ENCODE peak calls at places on chromosomes 1 and 21, in nine cellular contexts. W, G, U, L, I, Y, D, J and F are unnamed samples.

GRCh38 chr1:1291023-1291528 is 10.8 kb downstream of the SCNN1D start:
- DNase-seq in L (no peak), U (no peak), I (no peak), G (no peak), J (no peak), W (no peak), D (no peak), Y (no peak), F (no peak)

GRCh38 chr1:53137729-53138128 is 4.7 kb downstream of the SLC1A7 start:
- DNase-seq in W (no peak), G (no peak), I (no peak), U (no peak), J (no peak), D (no peak), Y (no peak), L (no peak), F (no peak)

GRCh38 chr1:203629509-203630082 is 3.0 kb downstream of the ATP2B4 start:
- DNase-seq in J (peak), L (peak), G (peak), U (no peak), I (no peak), Y (peak), D (no peak), W (peak), F (peak)

GRCh38 chr1:53087332-53088285 is 25.6 kb downstream of the PODN start:
- DNase-seq in J (no peak), U (no peak), Y (no peak), I (no peak), G (no peak), W (peak), D (no peak), L (peak), F (no peak)

GRCh38 chr1:245469734-245470133 is 314.9 kb downstream of the KIF26B start:
- DNase-seq in U (no peak), L (no peak), Y (no peak), I (no peak), W (no peak), J (no peak), D (peak), G (no peak), F (no peak)

GRCh38 chr1:228298471-228298870 is 90.6 kb downstream of the OBSCN start:
- DNase-seq in J (no peak), W (no peak), G (no peak), L (no peak), I (no peak), U (no peak), D (no peak), Y (no peak), F (peak)

GRCh38 chr1:7679873-7680790 is 91.0 kb upstream of the VAMP3 start:
- DNase-seq in D (peak), J (no peak), W (peak), G (peak), U (no peak), L (peak), Y (peak), I (no peak), F (no peak)

GRCh38 chr1:165073402-165074007 is 283.0 kb downstream of the LMX1A start:
- DNase-seq in Y (no peak), J (no peak), U (no peak), G (peak), W (no peak), L (peak), D (peak), I (no peak), F (no peak)

GRCh38 chr1:36553591-36554417 is 71.1 kb upstream of the CSF3R start:
- DNase-seq in I (peak), W (peak), L (peak), D (peak), G (peak), Y (peak), J (no peak), U (no peak), F (peak)

GRCh38 chr1:187264995-187265602 is 436.4 kb downstream of the PLA2G4A start:
- DNase-seq in L (peak), W (no peak), J (no peak), Y (no peak), I (no peak), G (peak), D (peak), U (peak), F (no peak)

GRCh38 chr1:205480349-205481278 is 23.9 kb upstream of the CDK18 start:
- DNase-seq in L (no peak), J (no peak), I (peak), U (no peak), W (no peak), G (no peak), D (no peak), Y (no peak), F (no peak)

GRCh38 chr1:164560076-164560475 is 1.1 kb downstream of the PBX1 start:
- DNase-seq in J (no peak), I (no peak), W (no peak), Y (no peak), L (no peak), D (no peak), U (no peak), G (no peak), F (no peak)

GRCh38 chr1:149942207-149942606 is 5.5 kb upstream of the MTMR11 start:
- DNase-seq in G (peak), U (no peak), Y (no peak), I (no peak), J (no peak), D (no peak), L (peak), W (peak), F (no peak)

GRCh38 chr1:245483247-245483646 is 328.5 kb downstream of the KIF26B start:
- DNase-seq in D (no peak), W (no peak), I (no peak), G (no peak), U (no peak), J (no peak), L (no peak), Y (no peak), F (no peak)

GRCh38 chr1:41741244-41741643 is 177.5 kb downstream of the HIVEP3 start:
- DNase-seq in J (no peak), D (no peak), I (peak), L (no peak), G (no peak), U (no peak), W (no peak), Y (no peak), F (peak)

GRCh38 chr1:230972855-230973271 is 5.8 kb downstream of the TTC13 start:
- DNase-seq in Y (peak), J (no peak), G (peak), I (peak), L (no peak), D (no peak), U (no peak), W (no peak), F (no peak)

GRCh38 chr1:67053535-67053784 is 488 bp downstream of the SLC35D1 start:
- DNase-seq in W (peak), J (no peak), L (peak), Y (no peak), G (no peak), D (no peak), I (no peak), U (no peak), F (no peak)

GRCh38 chr1:90400121-90400520 is 317.0 kb downstream of the BARHL2 start:
- DNase-seq in J (no peak), W (no peak), D (no peak), U (no peak), L (no peak), I (no peak), Y (no peak), G (peak), F (no peak)

GRCh38 chr21:15039607-15040299 is 25.0 kb downstream of the NRIP1 start:
- DNase-seq in U (no peak), J (no peak), G (no peak), Y (no peak), L (no peak), I (no peak), W (no peak), D (no peak), F (no peak)

GRCh38 chr1:92362970-92363369 is 64.1 kb downstream of the RPAP2 start:
- DNase-seq in I (no peak), U (no peak), D (no peak), W (no peak), G (no peak), J (no peak), Y (no peak), L (no peak), F (no peak)

GRCh38 chr1:165928075-165928731 is 100.8 kb downstream of the UCK2 start:
- DNase-seq in I (peak), U (no peak), D (peak), W (peak), J (no peak), G (peak), Y (no peak), L (peak), F (peak)